ENCODE peak calls at places on chromosomes 3 and 15, in eight cellular contexts. F is NT2/D1, X is tibial nerve, P is keratinocyte, Q is heart left ventricle, T is foreskin fibroblast, Z is lower lobe of right lung, K is Peyer's patch. G is an unnamed sample.

GRCh38 chr15:61036121-61036520 is 193.0 kb downstream of the RORA start:
- DNase-seq in T (no peak), Z (no peak), P (no peak), F (no peak), X (no peak), K (no peak), Q (no peak), G (no peak)

GRCh38 chr3:119726909-119727308 is 24.1 kb downstream of the CFAP91 start:
- DNase-seq in Z (no peak), K (no peak), X (no peak), Q (no peak), P (no peak), T (no peak), F (no peak), G (no peak)

GRCh38 chr3:131349946-131350347 is 31.6 kb upstream of the NUDT16 start:
- DNase-seq in Z (no peak), P (peak; percentile 30), K (no peak), X (no peak), Q (peak; percentile 44), F (no peak), T (peak; percentile 89), G (no peak)

GRCh38 chr15:99090938-99091337 is 13.9 kb upstream of the SYNM start:
- DNase-seq in P (no peak), K (no peak), Q (no peak), T (no peak), X (no peak), F (no peak), Z (no peak), G (no peak)

GRCh38 chr3:194196876-194197275 is 60.9 kb downstream of the HES1 start:
- DNase-seq in T (no peak), X (no peak), P (no peak), K (no peak), Z (no peak), F (no peak), Q (no peak), G (no peak)

GRCh38 chr3:196666001-196666867 is 26.7 kb downstream of the NRROS start:
- DNase-seq in Z (no peak), X (peak; percentile 25), Q (no peak), K (no peak), T (peak; percentile 83), F (peak; percentile 83), P (peak; percentile 30), G (peak; percentile 65)

GRCh38 chr15:66884661-66885237 is 180.7 kb upstream of the SMAD3 start:
- DNase-seq in P (no peak), Z (no peak), T (no peak), X (no peak), F (no peak), Q (no peak), K (peak; percentile 27), G (no peak)

GRCh38 chr15:58556028-58556361 is 124.2 kb downstream of the LIPC start:
- DNase-seq in K (peak; percentile 21), T (no peak), X (no peak), P (no peak), Z (no peak), Q (no peak), F (no peak), G (no peak)

GRCh38 chr3:55571913-55572312 is 84.8 kb upstream of the WNT5A start:
- DNase-seq in P (no peak), F (peak; percentile 88), X (no peak), Z (peak; percentile 58), K (no peak), T (no peak), Q (peak; percentile 84), G (no peak)

GRCh38 chr3:172448661-172449467 is 608 bp upstream of the GHSR start:
- DNase-seq in Z (no peak), F (no peak), P (no peak), X (no peak), Q (no peak), T (no peak), K (no peak), G (no peak)

GRCh38 chr3:57559526-57559925 is 3.5 kb downstream of the PDE12 start:
- DNase-seq in Q (no peak), F (no peak), X (no peak), K (no peak), T (peak; percentile 48), Z (no peak), P (no peak), G (no peak)

GRCh38 chr3:185934726-185935464 is 2.9 kb downstream of the TRA2B start:
- DNase-seq in Z (no peak), F (no peak), T (peak; percentile 23), X (no peak), Q (no peak), K (no peak), P (no peak), G (no peak)

GRCh38 chr3:185931777-185932176 is 6.0 kb downstream of the TRA2B start:
- DNase-seq in P (no peak), X (no peak), Z (no peak), K (no peak), T (no peak), Q (no peak), F (no peak), G (no peak)

GRCh38 chr3:185935465-185936263 is 2.1 kb downstream of the TRA2B start:
- DNase-seq in Q (no peak), K (no peak), F (no peak), X (no peak), Z (no peak), T (no peak), P (no peak), G (no peak)

GRCh38 chr3:185932213-185932612 is 5.6 kb downstream of the TRA2B start:
- DNase-seq in X (no peak), T (no peak), Z (no peak), K (no peak), F (no peak), P (no peak), Q (no peak), G (no peak)

DNA sequence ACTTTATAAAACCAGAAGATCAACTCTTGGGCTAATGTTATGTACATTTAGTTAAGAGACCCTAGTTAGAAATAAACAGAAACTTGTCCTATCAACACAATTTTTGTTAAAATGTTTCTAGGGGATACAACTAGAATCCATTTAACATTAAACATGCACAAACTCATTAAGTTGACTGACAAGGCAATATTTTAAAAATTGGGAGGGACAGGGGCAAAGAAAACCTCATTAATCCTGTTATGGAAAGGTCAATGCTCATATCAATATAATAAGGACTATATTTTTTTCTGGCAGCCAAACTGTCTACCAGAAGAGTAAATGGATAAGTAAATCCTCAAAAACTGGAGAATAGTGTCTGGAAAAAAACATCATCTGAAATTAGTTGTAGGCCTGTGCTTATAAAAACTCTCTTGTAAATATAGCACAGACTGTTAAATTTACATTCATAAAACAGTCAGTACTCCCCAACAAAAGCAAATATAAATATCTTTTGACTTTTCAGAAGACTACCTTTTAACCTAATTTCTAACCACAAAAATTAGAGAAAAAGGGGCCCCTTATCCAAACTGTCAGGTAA is 4.4 kb downstream of the TRA2B start:
- DNase-seq in X (no peak), K (no peak), Q (no peak), T (no peak), P (no peak), F (no peak), Z (no peak), G (no peak)
- H3K4me3 ChIP-seq in X (peak overlapping the region; percentile 8), K (peak overlapping the region; percentile 79), Q (peak overlapping the region; percentile 91), T (peak overlapping the region; percentile 98), P (peak overlapping the region; percentile 99), F (peak overlapping the region; percentile 100), Z (peak overlapping the region; percentile 95), G (no peak overlapping the region)

DNA sequence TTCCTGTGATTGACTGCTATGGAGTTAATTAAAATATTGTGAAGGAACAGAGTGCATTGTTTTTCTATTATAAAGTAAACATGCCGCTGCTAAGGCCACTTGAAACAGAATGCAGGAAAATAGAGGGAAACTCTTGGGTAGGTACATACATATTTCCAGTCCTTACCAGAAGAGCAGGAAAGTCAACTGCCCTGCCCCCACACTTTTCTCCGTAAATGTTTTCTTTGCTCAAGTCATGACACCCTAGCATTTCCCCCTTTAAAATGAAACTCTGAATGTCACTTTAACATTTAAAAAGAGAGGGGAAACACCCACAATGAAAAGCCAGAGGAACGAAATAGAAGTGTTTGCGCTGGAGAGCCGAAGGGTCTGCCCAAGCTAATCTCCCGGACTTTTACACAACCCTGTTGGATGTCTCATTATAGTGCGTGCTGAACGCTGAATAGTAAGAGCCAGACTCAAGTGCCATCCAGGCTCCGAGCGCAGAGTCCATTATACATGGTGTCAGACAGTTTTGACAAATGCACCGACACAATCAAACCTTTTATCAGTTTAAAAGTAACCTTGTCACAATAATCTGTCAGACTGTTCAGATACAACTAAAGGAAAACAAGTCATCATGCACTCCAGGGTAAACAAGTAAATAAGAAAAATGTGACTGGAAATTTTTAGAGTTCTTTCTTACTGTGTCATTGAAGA is 159.6 kb downstream of the RBMS3 start:
- DNase-seq in T (no peak), P (no peak), Q (no peak), X (no peak), K (peak; percentile 46), Z (no peak), F (no peak), G (no peak)
- H3K4me3 ChIP-seq in T (peak overlapping the region; percentile 13), P (no peak overlapping the region), Q (peak overlapping the region; percentile 32), X (no peak overlapping the region), K (peak overlapping the region; percentile 26), Z (peak overlapping the region; percentile 35), F (no peak overlapping the region), G (no peak overlapping the region)

GRCh38 chr3:4570840-4571621 is 77.9 kb downstream of the ITPR1 start:
- DNase-seq in Z (no peak), X (no peak), F (no peak), K (no peak), Q (no peak), T (no peak), P (no peak), G (peak; percentile 8)
- H3K4me3 ChIP-seq in Z (no peak overlapping the region), X (no peak overlapping the region), F (no peak overlapping the region), K (no peak overlapping the region), Q (no peak overlapping the region), T (no peak overlapping the region), P (no peak overlapping the region), G (no peak overlapping the region)

DNA sequence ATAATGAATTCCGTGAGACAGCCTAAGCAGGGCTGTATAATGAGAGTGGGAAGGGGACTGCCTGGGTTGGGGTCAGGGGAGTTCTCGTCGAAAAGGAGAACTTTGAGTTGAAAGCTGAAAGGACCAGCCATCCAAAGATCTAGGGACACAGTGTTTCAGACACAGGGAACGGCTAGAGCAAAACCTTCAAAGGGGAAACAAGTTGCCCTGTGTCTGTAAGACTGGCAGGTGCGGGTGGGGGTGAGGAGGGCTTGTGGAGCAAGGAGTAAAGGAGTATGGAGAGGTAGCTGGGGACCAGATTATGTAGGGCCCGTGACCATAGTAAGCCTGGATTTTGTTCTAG is 1.3 kb upstream of the SRP14 start:
- DNase-seq in F (no peak), X (no peak), P (no peak), Z (no peak), T (no peak), K (no peak), Q (no peak), G (no peak)
- H3K4me3 ChIP-seq in F (no peak overlapping the region), X (no peak overlapping the region), P (no peak overlapping the region), Z (peak overlapping the region; percentile 76), T (no peak overlapping the region), K (peak overlapping the region; percentile 77), Q (no peak overlapping the region), G (peak overlapping the region; percentile 96)

G was measured in Jurkat, Clone E6-1.